ENCODE peak calls at places on chromosomes 1 and 21, in six cellular contexts. W is GM12878, I is K562, P is SK-N-SH, U is A549, T is HepG2. H is an unnamed sample.

GRCh38 chr1:230105245-230105753 is 38.3 kb downstream of the GALNT2 start:
- DNase-seq in P (no peak), T (peak), W (no peak), U (no peak), I (no peak), H (no peak)

GRCh38 chr1:14880456-14881316 is 272.9 kb upstream of the TMEM51 start:
- DNase-seq in U (no peak), T (no peak), P (no peak), I (no peak), W (no peak), H (peak)

GRCh38 chr1:41915786-41916571 is 2.7 kb downstream of the HIVEP3 start:
- DNase-seq in U (no peak), T (no peak), I (no peak), P (no peak), W (no peak), H (no peak)

GRCh38 chr1:187070076-187070475 is 241.3 kb downstream of the PLA2G4A start:
- DNase-seq in W (no peak), U (no peak), T (no peak), I (no peak), P (no peak), H (peak)

GRCh38 chr1:32893198-32894018 is 7.1 kb downstream of the HPCA start:
- DNase-seq in I (peak), P (peak), W (no peak), U (peak), T (no peak), H (peak)

GRCh38 chr1:179145521-179145920 is 63.7 kb downstream of the TOR3A start:
- DNase-seq in U (no peak), T (no peak), I (no peak), P (no peak), W (no peak), H (no peak)

GRCh38 chr1:176073524-176074157 is 133.4 kb downstream of the COP1 start:
- DNase-seq in I (peak), T (peak), U (peak), P (peak), W (peak), H (peak)

GRCh38 chr1:228287541-228288425 is 79.9 kb downstream of the OBSCN start:
- DNase-seq in P (no peak), T (no peak), I (no peak), U (no peak), W (no peak), H (no peak)

GRCh38 chr1:227333423-227333822 is 15.1 kb upstream of the CDC42BPA start:
- DNase-seq in T (no peak), W (no peak), I (peak), P (no peak), U (no peak), H (no peak)

GRCh38 chr1:15508700-15509487 is 15.1 kb downstream of the CASP9 start:
- DNase-seq in T (no peak), U (no peak), I (no peak), W (no peak), P (no peak), H (no peak)

GRCh38 chr1:160353223-160353622 is 10.0 kb downstream of the NCSTN start:
- DNase-seq in P (no peak), I (no peak), U (no peak), T (no peak), W (no peak), H (peak)

GRCh38 chr21:16407403-16408279 is 677.9 kb downstream of the USP25 start:
- DNase-seq in P (peak), U (no peak), I (no peak), T (no peak), W (no peak), H (no peak)

GRCh38 chr1:47772281-47772680 is 224.9 kb downstream of the TRABD2B start:
- DNase-seq in I (no peak), T (no peak), P (no peak), U (no peak), W (no peak), H (no peak)

GRCh38 chr1:47769279-47769678 is 227.9 kb downstream of the TRABD2B start:
- DNase-seq in U (no peak), I (no peak), P (no peak), T (no peak), W (no peak), H (no peak)

GRCh38 chr1:47769983-47770382 is 227.2 kb downstream of the TRABD2B start:
- DNase-seq in U (no peak), P (no peak), I (no peak), T (no peak), W (no peak), H (no peak)

GRCh38 chr1:47772960-47773682 is 224.1 kb downstream of the TRABD2B start:
- DNase-seq in I (no peak), T (no peak), P (no peak), U (no peak), W (no peak), H (no peak)

DNA sequence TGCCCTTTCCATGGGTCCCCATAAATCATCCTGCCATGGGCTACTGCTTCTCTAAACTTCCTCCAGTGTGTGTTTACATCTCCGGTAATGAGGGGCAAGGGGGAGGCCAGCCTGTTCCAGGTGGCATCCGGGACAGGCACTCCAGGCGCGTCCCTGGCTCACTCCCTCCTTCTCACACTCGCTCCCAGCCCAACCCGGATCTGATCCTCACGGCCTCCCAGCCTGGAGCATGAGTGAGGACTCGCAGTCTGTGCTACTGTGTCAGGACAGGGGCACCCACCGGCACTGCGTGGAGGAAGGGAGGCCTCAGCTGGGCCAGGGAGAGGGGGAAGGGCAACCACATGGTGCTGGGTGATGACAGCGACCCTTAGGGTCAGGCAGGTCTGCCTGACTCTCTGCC is 225.4 kb downstream of the TRABD2B start:
- DNase-seq in I (no peak), T (no peak), P (no peak), U (no peak), W (no peak), H (no peak)
- TF ChIP-seq SMC3 in I (no peak), T (no peak), P (no peak), U (no peak), W (no peak), H (no peak)

GRCh38 chr1:240099748-240100147 is 8.1 kb downstream of the FMN2 start:
- DNase-seq in T (no peak), I (no peak), W (no peak), P (no peak), U (no peak), H (no peak)

GRCh38 chr1:240100351-240100750 is 8.7 kb downstream of the FMN2 start:
- DNase-seq in I (no peak), T (no peak), U (no peak), W (no peak), P (no peak), H (peak)

GRCh38 chr1:240101306-240101705 is 9.6 kb downstream of the FMN2 start:
- DNase-seq in P (no peak), W (no peak), T (no peak), I (no peak), U (no peak), H (no peak)

GRCh38 chr1:240099329-240099728 is 7.6 kb downstream of the FMN2 start:
- DNase-seq in T (no peak), U (no peak), I (no peak), P (no peak), W (no peak), H (no peak)

GRCh38 chr1:240098534-240098933 is 6.9 kb downstream of the FMN2 start:
- DNase-seq in W (no peak), P (no peak), U (no peak), I (no peak), T (no peak), H (no peak)
- TF ChIP-seq SMC3 in W (no peak), P (no peak), U (no peak), I (no peak), T (no peak), H (no peak)

GRCh38 chr1:178020968-178021640 is 51.2 kb upstream of the SEC16B start:
- DNase-seq in T (no peak), P (no peak), U (no peak), W (no peak), I (no peak), H (peak)
- TF ChIP-seq SMC3 in T (no peak), P (no peak), U (no peak), W (no peak), I (no peak), H (no peak)

GRCh38 chr1:6691507-6691906 is 10.1 kb downstream of the DNAJC11 start:
- DNase-seq in U (no peak), P (no peak), I (no peak), T (no peak), W (no peak), H (no peak)

GRCh38 chr1:6690186-6690585 is 11.4 kb downstream of the DNAJC11 start:
- DNase-seq in W (no peak), T (no peak), P (no peak), U (no peak), I (no peak), H (no peak)

GRCh38 chr1:6688001-6688400 is 13.6 kb downstream of the DNAJC11 start:
- DNase-seq in P (no peak), I (no peak), T (no peak), W (no peak), U (no peak), H (peak)

GRCh38 chr1:6686294-6686693 is 15.3 kb downstream of the DNAJC11 start:
- DNase-seq in U (no peak), P (no peak), T (no peak), W (no peak), I (no peak), H (peak)

GRCh38 chr1:6688757-6689156 is 12.9 kb downstream of the DNAJC11 start:
- DNase-seq in T (no peak), W (no peak), I (no peak), U (no peak), P (no peak), H (peak)
- TF ChIP-seq SMC3 in T (no peak), W (no peak), I (no peak), U (no peak), P (no peak), H (no peak)

DNA sequence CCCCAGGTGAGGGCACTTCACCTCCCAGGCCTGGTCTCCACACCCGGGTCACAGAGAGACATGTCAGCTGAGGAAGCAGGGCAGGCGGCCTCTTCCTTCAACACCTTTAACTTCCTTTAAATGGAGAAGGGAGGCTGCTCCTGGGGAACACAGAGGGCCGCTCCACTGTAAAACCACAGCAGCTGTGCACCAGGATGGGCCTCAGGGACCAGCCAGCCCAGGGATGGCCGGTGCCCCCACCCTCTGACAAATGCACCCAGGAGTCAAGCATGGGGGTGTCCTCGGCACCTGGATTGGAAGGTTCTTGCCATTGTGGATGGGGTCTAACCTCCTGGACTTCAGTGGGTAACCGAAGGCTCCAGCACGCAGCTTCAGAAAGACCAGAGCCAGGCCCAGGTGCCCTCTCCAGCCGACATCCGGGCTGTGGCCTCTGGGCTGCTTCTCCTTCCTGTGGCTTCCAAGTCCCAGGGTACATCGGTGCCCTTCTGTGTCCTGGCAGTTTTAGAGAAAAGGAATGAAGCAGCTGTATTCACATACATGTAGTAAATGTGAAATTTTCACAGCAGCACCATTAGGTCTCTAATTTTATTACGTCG is 121.7 kb upstream of the COL6A1 start:
- DNase-seq in U (no peak), T (no peak), I (no peak), P (no peak), W (no peak), H (no peak)
- TF ChIP-seq SMC3 in U (no peak), T (no peak), I (no peak), P (no peak), W (no peak), H (no peak)

GRCh38 chr1:201011616-201012015 is 11.9 kb downstream of the KIF21B start:
- DNase-seq in U (no peak), T (no peak), P (peak), I (no peak), W (no peak), H (no peak)
- TF ChIP-seq SMC3 in U (no peak), T (no peak), P (no peak), I (no peak), W (no peak), H (no peak)

GRCh38 chr21:26966978-26967913 is at the start of gene ADAMTS5:
- DNase-seq in U (no peak), W (no peak), I (no peak), T (no peak), P (peak), H (peak)
- TF ChIP-seq SMC3 in U (no peak), W (no peak), I (no peak), T (no peak), P (no peak), H (no peak)

H was measured in IMR-90.